ENCODE peak calls at places on chromosomes 16 and 17, in six cellular contexts. W is renal cortical epithelial cell, N is DMS79 treated with DMSO at 0.1 percent for 48 hours, M is iPS-NIHi11, V is NCI-H1417, A is NCI-H2171 treated with DMSO at 0.1 percent for 48 hours. X is an unnamed sample.

GRCh38 chr17:63275318-63275967 is 170.7 kb downstream of the CYB561 start:
- DNase-seq in A (no peak), N (no peak), V (no peak), W (peak; percentile 99), M (peak; percentile 14), X (peak; percentile 24)

GRCh38 chr16:64375386-64375980 is 746.4 kb downstream of the CDH11 start:
- DNase-seq in N (no peak), A (no peak), M (no peak), W (no peak), V (no peak), X (no peak)

GRCh38 chr17:80449194-80449929 is 27.0 kb downstream of the NPTX1 start:
- DNase-seq in A (no peak), M (no peak), V (no peak), W (no peak), N (no peak), X (no peak)

GRCh38 chr17:8163978-8164814 is 1.4 kb upstream of the VAMP2 start:
- DNase-seq in W (peak; percentile 36), M (no peak), N (no peak), V (peak; percentile 38), A (no peak), X (no peak)

GRCh38 chr17:34400301-34400931 is 37.4 kb upstream of the CCL1 start:
- DNase-seq in A (no peak), N (no peak), W (no peak), M (no peak), V (no peak), X (no peak)

GRCh38 chr16:28264656-28265055 is 27.7 kb upstream of the SBK1 start:
- DNase-seq in A (peak; percentile 45), W (peak; percentile 61), N (peak; percentile 66), V (no peak), M (peak; percentile 51), X (peak; percentile 76)

GRCh38 chr16:1505073-1505844 is 12.1 kb downstream of the TELO2 start:
- DNase-seq in W (no peak), A (no peak), N (no peak), V (no peak), M (no peak), X (no peak)

GRCh38 chr17:30947796-30948195 is 23.0 kb upstream of the RNF135 start:
- DNase-seq in A (no peak), W (no peak), M (peak; percentile 4), N (no peak), V (no peak), X (no peak)

GRCh38 chr16:31764103-31764502 is 109.5 kb upstream of the ZNF267 start:
- DNase-seq in V (no peak), W (no peak), N (no peak), M (no peak), A (no peak), X (no peak)

GRCh38 chr17:81429813-81430510 is 34.7 kb downstream of the BAHCC1 start:
- DNase-seq in M (peak; percentile 66), N (peak; percentile 9), W (no peak), V (peak; percentile 54), A (peak; percentile 84), X (no peak)

GRCh38 chr17:37541880-37542675 is 52.4 kb downstream of the DUSP14 start:
- DNase-seq in W (peak; percentile 46), A (no peak), V (no peak), M (peak; percentile 22), N (no peak), X (no peak)

GRCh38 chr17:65931246-65932149 is 260.4 kb downstream of the CEP112 start:
- DNase-seq in V (no peak), M (no peak), A (no peak), W (peak; percentile 51), N (no peak), X (no peak)

GRCh38 chr17:81234940-81235821 is 3.7 kb downstream of the TEPSIN start:
- DNase-seq in M (no peak), A (no peak), N (no peak), W (no peak), V (no peak), X (no peak)

GRCh38 chr16:58634265-58634802 is 4.7 kb upstream of the CNOT1 start:
- DNase-seq in N (no peak), W (no peak), A (no peak), V (no peak), M (no peak), X (no peak)

GRCh38 chr16:68646948-68647659 is 2.0 kb downstream of the CDH3 start:
- DNase-seq in N (peak; percentile 67), M (no peak), A (no peak), W (peak; percentile 82), V (no peak), X (no peak)

GRCh38 chr17:63819131-63819530 is 8.1 kb upstream of the PSMC5 start:
- DNase-seq in N (no peak), V (no peak), M (no peak), A (no peak), W (peak; percentile 76), X (no peak)

GRCh38 chr17:45197555-45198334 is 23.9 kb upstream of the FMNL1 start:
- DNase-seq in A (peak; percentile 69), N (peak; percentile 73), M (peak; percentile 94), W (peak; percentile 67), V (peak; percentile 91), X (peak; percentile 100)

GRCh38 chr16:31529398-31530312 is 2.0 kb downstream of the AHSP start:
- DNase-seq in W (no peak), N (no peak), M (peak; percentile 53), A (no peak), V (peak; percentile 37), X (no peak)

GRCh38 chr17:1714980-1715802 is 5.0 kb upstream of the TLCD2 start:
- DNase-seq in M (peak; percentile 49), W (peak; percentile 68), A (no peak), V (no peak), N (no peak), X (peak; percentile 89)

GRCh38 chr16:2963074-2963610 is 933 bp upstream of the KREMEN2 start:
- DNase-seq in V (peak; percentile 32), N (no peak), A (no peak), M (no peak), W (no peak), X (no peak)

GRCh38 chr16:56851671-56852400 is 13.2 kb upstream of the SLC12A3 start:
- DNase-seq in M (peak; percentile 48), N (no peak), W (no peak), A (no peak), V (no peak), X (no peak)